ENCODE peak calls at places on chromosomes 3 and 15, in four cellular contexts. C is A549, B is SK-N-SH, W is GM12878. Z is an unnamed sample.

GRCh38 chr3:49803464-49804140 is 541 bp downstream of the INKA1 start:
- DNase-seq in C (no peak), B (peak; percentile 84), W (no peak), Z (no peak)

GRCh38 chr3:27533718-27534578 is 49.8 kb upstream of the SLC4A7 start:
- DNase-seq in C (peak; percentile 98), B (no peak), W (peak; percentile 48), Z (peak; percentile 88)

GRCh38 chr3:139830817-139831216 is 104.2 kb upstream of the CLSTN2 start:
- DNase-seq in C (no peak), B (peak; percentile 76), W (no peak), Z (no peak)

GRCh38 chr15:61946778-61947177 is 113.5 kb downstream of the VPS13C start:
- DNase-seq in C (no peak), B (no peak), W (no peak), Z (no peak)

GRCh38 chr15:45402955-45403892 is 24.9 kb upstream of the GATM start:
- DNase-seq in C (peak; percentile 37), B (peak; percentile 70), W (no peak), Z (no peak)

GRCh38 chr3:121488628-121489027 is 57.2 kb downstream of the POLQ start:
- DNase-seq in C (no peak), B (no peak), W (no peak), Z (no peak)

GRCh38 chr3:71984843-71985594 is 200.1 kb upstream of the PROK2 start:
- DNase-seq in C (no peak), B (no peak), W (peak; percentile 97), Z (no peak)

GRCh38 chr15:43239732-43240491 is 19.1 kb upstream of the EPB42 start:
- DNase-seq in C (no peak), B (no peak), W (no peak), Z (peak; percentile 77)

GRCh38 chr3:33074217-33075067 is 22.5 kb downstream of the GLB1 start:
- DNase-seq in C (peak; percentile 76), B (peak; percentile 79), W (no peak), Z (peak; percentile 58)

GRCh38 chr3:63992461-63993209 is 30.7 kb downstream of the PSMD6 start:
- DNase-seq in C (no peak), B (no peak), W (no peak), Z (no peak)

GRCh38 chr3:127668906-127669305 is 3.8 kb upstream of the ABTB1 start:
- DNase-seq in C (no peak), B (no peak), W (no peak), Z (no peak)

GRCh38 chr3:49295489-49296058 is 18.5 kb upstream of the C3orf62 start:
- DNase-seq in C (peak; percentile 51), B (peak; percentile 67), W (no peak), Z (peak; percentile 35)

GRCh38 chr3:172647823-172648222 is 63.0 kb downstream of the NCEH1 start:
- DNase-seq in C (no peak), B (no peak), W (no peak), Z (no peak)

GRCh38 chr3:100198579-100199269 is 62.1 kb upstream of the TBC1D23 start:
- DNase-seq in C (no peak), B (no peak), W (no peak), Z (no peak)

GRCh38 chr15:67820992-67821783 is 4.1 kb upstream of the SKOR1 start:
- DNase-seq in C (no peak), B (no peak), W (no peak), Z (peak; percentile 28)

GRCh38 chr15:29686445-29687203 is 135.6 kb downstream of the TJP1 start:
- DNase-seq in C (peak; percentile 42), B (no peak), W (no peak), Z (no peak)

GRCh38 chr3:48244462-48244861 is 3.6 kb downstream of the ZNF589 start:
- DNase-seq in C (no peak), B (no peak), W (no peak), Z (no peak)

GRCh38 chr15:62957130-62957529 is 85.4 kb upstream of the TPM1 start:
- DNase-seq in C (no peak), B (no peak), W (no peak), Z (no peak)

GRCh38 chr3:9014189-9014588 is 50.9 kb upstream of the RAD18 start:
- DNase-seq in C (peak; percentile 6), B (no peak), W (no peak), Z (no peak)

GRCh38 chr15:97052526-97052925 is 722.0 kb downstream of the NR2F2 start:
- DNase-seq in C (no peak), B (no peak), W (no peak), Z (no peak)

GRCh38 chr3:110381992-110382391 is 689.6 kb upstream of the NECTIN3 start:
- DNase-seq in C (no peak), B (no peak), W (no peak), Z (no peak)

GRCh38 chr15:80159811-80160569 is 7.2 kb downstream of the FAH start:
- DNase-seq in C (no peak), B (no peak), W (no peak), Z (no peak)

GRCh38 chr3:98776114-98776513 is 13.0 kb downstream of the ST3GAL6 start:
- DNase-seq in C (no peak), B (no peak), W (no peak), Z (no peak)

GRCh38 chr15:64930778-64931240 is 19.1 kb downstream of the ANKDD1A start:
- DNase-seq in C (peak; percentile 31), B (no peak), W (peak; percentile 16), Z (no peak)

GRCh38 chr15:20645956-20646355 is 104.4 kb upstream of the GOLGA6L6 start:
- DNase-seq in C (peak; percentile 21), B (no peak), W (peak; percentile 11), Z (no peak)

GRCh38 chr3:101780661-101781060 is 1.6 kb downstream of the NXPE3 start:
- DNase-seq in C (peak; percentile 70), B (peak; percentile 15), W (no peak), Z (peak; percentile 14)

GRCh38 chr3:112497897-112498548 is 1.2 kb downstream of the BTLA start:
- DNase-seq in C (no peak), B (no peak), W (no peak), Z (no peak)

GRCh38 chr15:92020765-92021164 is 167.3 kb downstream of the SLCO3A1 start:
- DNase-seq in C (no peak), B (no peak), W (no peak), Z (no peak)
- TF ChIP-seq PBX3 in C (no peak), B (no peak), W (no peak), Z (no peak)

GRCh38 chr3:156360992-156361391 is 193.9 kb downstream of the SSR3 start:
- DNase-seq in C (no peak), B (no peak), W (no peak), Z (no peak)
- TF ChIP-seq PBX3 in C (no peak), B (no peak), W (no peak), Z (no peak)

DNA sequence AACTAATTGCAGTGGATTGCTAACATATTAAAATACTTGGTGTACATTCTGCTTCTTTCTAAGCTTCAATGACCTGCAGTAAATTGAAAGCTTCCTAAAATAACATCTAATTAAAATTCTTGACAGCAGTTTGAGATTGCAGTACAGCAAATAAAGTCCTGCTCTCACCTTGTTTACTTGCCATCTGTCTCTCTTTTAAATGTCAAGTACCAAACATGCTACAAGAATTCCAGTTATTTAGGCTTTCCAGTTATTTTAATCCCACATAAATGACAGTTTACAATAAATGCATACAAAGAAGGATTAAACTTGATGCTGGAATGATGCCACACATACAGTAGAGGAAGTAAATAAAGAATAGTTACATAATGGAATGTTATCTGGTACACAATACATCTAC is 33.2 kb downstream of the CBLB start:
- DNase-seq in C (no peak), B (no peak), W (no peak), Z (no peak)
- TF ChIP-seq PBX3 in C (no peak), B (no peak), W (no peak), Z (no peak)

DNA sequence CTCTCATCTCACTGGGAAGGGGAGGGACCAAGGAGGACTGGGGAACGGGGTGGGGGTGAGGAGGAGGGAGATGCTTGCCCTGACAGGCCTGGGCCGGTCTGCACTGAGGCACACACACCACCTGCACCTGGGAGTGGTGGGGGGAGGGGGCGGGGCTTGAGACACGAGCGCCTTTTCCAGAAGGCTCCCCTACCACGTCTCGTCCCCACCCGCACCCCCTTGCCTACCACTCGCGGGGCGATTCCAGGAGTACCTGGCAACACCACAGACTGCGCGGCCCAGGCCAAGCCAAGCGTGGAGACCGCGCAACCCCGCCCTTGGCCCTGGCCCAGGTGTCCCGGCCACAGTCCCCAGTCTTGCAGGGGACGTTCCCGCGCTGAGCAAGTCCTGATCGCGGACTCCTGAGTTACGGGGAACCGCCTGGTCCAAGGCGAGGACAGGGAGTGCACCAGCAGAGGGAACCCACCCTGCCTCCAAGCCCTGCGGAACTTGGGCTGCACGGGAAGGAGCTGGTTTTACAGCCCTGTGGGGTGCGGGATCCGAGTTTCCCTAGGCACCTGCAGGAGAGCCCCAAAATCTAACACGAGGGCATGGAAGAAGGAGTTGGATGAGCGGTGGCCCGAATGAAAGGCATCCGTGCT is 68.1 kb upstream of the SH3GL3 start:
- DNase-seq in C (no peak), B (no peak), W (no peak), Z (no peak)
- TF ChIP-seq PBX3 in C (no peak), B (no peak), W (no peak), Z (no peak)

GRCh38 chr3:164814106-164814505 is 264.2 kb downstream of the SI start:
- DNase-seq in C (no peak), B (no peak), W (no peak), Z (no peak)

DNA sequence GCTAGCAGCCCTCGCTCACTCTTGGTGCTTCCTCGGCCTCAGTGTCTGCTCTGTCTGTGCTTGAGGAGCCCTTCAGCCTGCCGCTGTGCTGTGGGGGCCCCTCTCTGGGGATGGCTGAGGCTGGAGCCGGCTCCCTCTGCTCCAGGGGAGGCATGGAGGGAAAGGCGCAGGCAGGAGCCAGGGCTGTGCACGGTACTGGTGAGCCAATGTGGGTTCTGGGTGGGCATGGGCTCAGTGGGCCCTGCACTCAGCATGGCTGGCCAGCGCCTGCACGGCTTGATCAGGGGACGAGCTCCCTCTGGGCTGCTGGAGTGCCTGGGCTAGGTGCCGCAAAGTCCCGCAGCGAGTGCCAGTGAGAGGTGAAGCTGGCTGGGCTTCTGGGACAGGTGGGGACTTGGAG is 260.0 kb downstream of the SI start:
- DNase-seq in C (no peak), B (no peak), W (no peak), Z (no peak)
- TF ChIP-seq PBX3 in C (no peak), B (no peak), W (no peak), Z (no peak)